ENCODE peak calls at places on chromosomes 11 and 22, in six cellular contexts. M, E, F, O, L and G are unnamed samples.

GRCh38 chr11:61869636-61870428 is 21.5 kb downstream of the FADS3 start:
- DNase-seq in M (no peak), E (no peak), F (no peak), O (peak), L (no peak), G (no peak)

GRCh38 chr22:48993655-48994054 is 834.0 kb downstream of the BRD1 start:
- DNase-seq in M (no peak), E (no peak), F (no peak), O (no peak), L (no peak), G (no peak)

GRCh38 chr11:68440254-68440653 is 20.3 kb upstream of the PPP6R3 start:
- DNase-seq in M (peak), E (no peak), F (no peak), O (no peak), L (no peak), G (peak)

GRCh38 chr22:27430799-27431480 is 370.6 kb downstream of the MN1 start:
- DNase-seq in M (no peak), E (no peak), F (no peak), O (no peak), L (no peak), G (no peak)

GRCh38 chr11:124970925-124971324 is 16.9 kb downstream of the CCDC15 start:
- DNase-seq in M (peak), E (no peak), F (no peak), O (peak), L (no peak), G (peak)

GRCh38 chr11:116527180-116527991 is 245.4 kb downstream of the BUD13 start:
- DNase-seq in M (no peak), E (no peak), F (no peak), O (no peak), L (no peak), G (no peak)

GRCh38 chr11:110431212-110432073 is 1.7 kb downstream of the FDX1 start:
- DNase-seq in M (peak), E (no peak), F (no peak), O (peak), L (no peak), G (peak)

GRCh38 chr22:25976346-25976745 is 192.9 kb upstream of the SEZ6L start:
- DNase-seq in M (no peak), E (no peak), F (no peak), O (no peak), L (no peak), G (no peak)

GRCh38 chr11:95536049-95536448 is 253.5 kb downstream of the FAM76B start:
- DNase-seq in M (peak), E (no peak), F (no peak), O (no peak), L (no peak), G (no peak)

GRCh38 chr22:32644252-32645100 is 157.0 kb upstream of the TIMP3 start:
- DNase-seq in M (peak), E (peak), F (no peak), O (peak), L (peak), G (peak)

GRCh38 chr11:2584812-2585565 is 114.8 kb downstream of the KCNQ1OT1 start:
- DNase-seq in M (no peak), E (peak), F (no peak), O (no peak), L (peak), G (no peak)

GRCh38 chr11:69906453-69906907 is 87.3 kb upstream of the FGF3 start:
- DNase-seq in M (no peak), E (no peak), F (no peak), O (no peak), L (no peak), G (no peak)

GRCh38 chr11:69453151-69453550 is 28.3 kb upstream of the LINC01488 start:
- DNase-seq in M (no peak), E (peak), F (no peak), O (no peak), L (no peak), G (no peak)

GRCh38 chr22:39180566-39180965 is 28.1 kb upstream of the CBX7 start:
- DNase-seq in M (no peak), E (no peak), F (no peak), O (no peak), L (no peak), G (no peak)

GRCh38 chr22:30370681-30371080 is 13.9 kb downstream of the CCDC157 start:
- DNase-seq in M (no peak), E (no peak), F (no peak), O (no peak), L (no peak), G (no peak)

GRCh38 chr22:39448205-39449054 is 8.4 kb upstream of the MGAT3 start:
- DNase-seq in M (no peak), E (no peak), F (no peak), O (no peak), L (no peak), G (no peak)

GRCh38 chr11:9533736-9534473 is 39.6 kb upstream of the WEE1 start:
- DNase-seq in M (no peak), E (no peak), F (no peak), O (no peak), L (no peak), G (no peak)

GRCh38 chr11:63769044-63769718 is 606 bp upstream of the ZFTA start:
- DNase-seq in M (no peak), E (peak), F (no peak), O (peak), L (peak), G (peak)

GRCh38 chr11:46347637-46348311 is 511 bp downstream of the DGKZ start:
- DNase-seq in M (no peak), E (no peak), F (no peak), O (no peak), L (peak), G (no peak)

GRCh38 chr11:86551286-86551685 is 121.1 kb downstream of the ME3 start:
- DNase-seq in M (peak), E (no peak), F (peak), O (peak), L (no peak), G (peak)

GRCh38 chr11:28858076-28858475 is 749.9 kb downstream of the METTL15 start:
- DNase-seq in M (no peak), E (no peak), F (no peak), O (peak), L (no peak), G (peak)

GRCh38 chr11:117375960-117376359 is 48.3 kb downstream of the CEP164 start:
- DNase-seq in M (no peak), E (no peak), F (no peak), O (no peak), L (no peak), G (no peak)

GRCh38 chr22:48827228-48827810 is 1000.4 kb downstream of the BRD1 start:
- DNase-seq in M (no peak), E (no peak), F (no peak), O (no peak), L (peak), G (peak)

GRCh38 chr11:1053121-1053901 is 16.8 kb upstream of the MUC6 start:
- DNase-seq in M (no peak), E (peak), F (no peak), O (no peak), L (no peak), G (peak)

GRCh38 chr11:1049911-1050580 is 13.5 kb upstream of the MUC6 start:
- DNase-seq in M (no peak), E (peak), F (no peak), O (no peak), L (peak), G (no peak)

GRCh38 chr11:1050581-1051355 is 14.2 kb upstream of the MUC6 start:
- DNase-seq in M (peak), E (peak), F (no peak), O (peak), L (peak), G (peak)

GRCh38 chr11:1052133-1053011 is 15.9 kb upstream of the MUC6 start:
- DNase-seq in M (no peak), E (peak), F (no peak), O (no peak), L (no peak), G (no peak)

DNA sequence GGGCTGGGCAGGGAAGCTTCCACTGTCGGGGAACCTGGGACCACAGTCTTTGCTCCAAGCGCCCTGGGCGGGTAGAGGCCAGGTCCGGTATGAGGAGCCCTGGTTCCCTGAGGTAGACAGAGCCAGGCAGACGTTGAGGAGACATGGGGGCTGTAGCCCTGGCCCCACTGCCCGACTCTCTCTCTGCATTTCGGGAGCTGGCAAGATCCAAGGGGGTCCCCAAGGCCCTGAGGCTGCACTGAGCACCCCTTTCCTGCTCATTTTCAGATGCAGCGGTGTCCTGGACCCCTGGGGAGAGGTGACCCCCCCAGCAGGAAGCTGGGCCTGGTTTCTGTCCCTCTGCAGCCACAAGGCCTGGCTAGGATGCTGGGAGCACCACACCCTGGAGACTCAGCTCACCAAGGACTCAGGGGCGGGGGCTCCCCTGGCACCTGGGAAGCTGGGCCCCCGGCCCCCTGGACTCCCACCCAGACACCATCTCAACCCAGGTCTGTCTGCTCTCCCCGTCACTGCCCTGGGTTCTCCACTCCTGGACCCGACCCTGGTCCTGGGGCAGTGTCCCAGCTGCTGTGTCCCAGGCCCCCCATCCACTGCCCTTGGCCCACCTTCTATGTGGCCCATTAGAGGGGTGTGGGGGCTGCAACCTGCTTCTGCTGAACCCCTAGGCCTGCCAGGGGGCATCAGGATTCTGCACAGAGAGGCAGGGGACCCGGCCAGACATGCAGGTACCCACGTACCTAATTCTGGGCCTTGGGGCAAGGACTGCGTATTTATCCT is 15.0 kb upstream of the MUC6 start:
- DNase-seq in M (no peak), E (peak), F (no peak), O (no peak), L (no peak), G (no peak)
- TF ChIP-seq CTCF in M (no peak), E (no peak), F (no peak), O (no peak), L (no peak), G (no peak)

DNA sequence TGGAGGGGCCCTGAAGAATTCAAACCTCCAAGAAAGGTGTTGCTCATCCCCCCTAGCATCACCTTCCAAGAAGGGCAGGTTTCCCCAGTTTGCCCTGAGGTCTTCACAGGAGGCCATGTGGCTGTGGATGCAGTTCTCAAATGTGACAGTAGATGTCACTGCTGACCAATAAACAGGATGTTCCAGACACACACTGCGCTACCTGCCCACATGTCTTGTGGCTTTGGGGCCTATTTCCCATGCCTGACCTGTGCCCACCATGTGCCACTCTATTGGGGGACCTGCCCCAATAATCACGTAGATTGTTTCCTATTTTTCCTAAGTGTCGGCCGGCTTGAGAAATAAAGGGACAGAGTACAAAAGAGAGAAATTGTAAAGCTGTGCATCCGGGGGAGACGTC is 4.5 kb downstream of the GSTT2 start:
- DNase-seq in M (peak), E (no peak), F (no peak), O (no peak), L (peak), G (peak)
- TF ChIP-seq CTCF in M (peak), E (peak), F (peak), O (no peak), L (peak), G (peak)

GRCh38 chr11:12377824-12378593 is 638 bp downstream of the PARVA start:
- DNase-seq in M (peak), E (peak), F (no peak), O (peak), L (peak), G (peak)
- TF ChIP-seq CTCF in M (no peak), E (no peak), F (peak), O (peak), L (peak), G (no peak)

GRCh38 chr22:43173976-43174720 is 12.8 kb downstream of the TTLL12 start:
- DNase-seq in M (no peak), E (peak), F (no peak), O (no peak), L (no peak), G (no peak)

GRCh38 chr22:43173566-43173965 is 13.4 kb downstream of the TTLL12 start:
- DNase-seq in M (no peak), E (peak), F (no peak), O (no peak), L (no peak), G (no peak)

GRCh38 chr22:43177479-43177878 is 9.5 kb downstream of the TTLL12 start:
- DNase-seq in M (no peak), E (peak), F (no peak), O (no peak), L (no peak), G (no peak)

GRCh38 chr22:43176090-43176489 is 10.8 kb downstream of the TTLL12 start:
- DNase-seq in M (no peak), E (peak), F (no peak), O (no peak), L (no peak), G (no peak)

GRCh38 chr22:43174941-43175531 is 11.9 kb downstream of the TTLL12 start:
- DNase-seq in M (no peak), E (peak), F (no peak), O (no peak), L (no peak), G (no peak)
- TF ChIP-seq CTCF in M (no peak), E (no peak), F (no peak), O (no peak), L (no peak), G (no peak)

GRCh38 chr11:64996710-64997380 is at the start of gene BATF2:
- DNase-seq in M (peak), E (peak), F (no peak), O (peak), L (peak), G (peak)
- TF ChIP-seq CTCF in M (peak), E (peak), F (peak), O (peak), L (peak), G (peak)

GRCh38 chr11:77173494-77173893 is 45.4 kb downstream of the MYO7A start:
- DNase-seq in M (no peak), E (peak), F (no peak), O (no peak), L (no peak), G (no peak)
- TF ChIP-seq CTCF in M (no peak), E (no peak), F (no peak), O (no peak), L (no peak), G (no peak)

DNA sequence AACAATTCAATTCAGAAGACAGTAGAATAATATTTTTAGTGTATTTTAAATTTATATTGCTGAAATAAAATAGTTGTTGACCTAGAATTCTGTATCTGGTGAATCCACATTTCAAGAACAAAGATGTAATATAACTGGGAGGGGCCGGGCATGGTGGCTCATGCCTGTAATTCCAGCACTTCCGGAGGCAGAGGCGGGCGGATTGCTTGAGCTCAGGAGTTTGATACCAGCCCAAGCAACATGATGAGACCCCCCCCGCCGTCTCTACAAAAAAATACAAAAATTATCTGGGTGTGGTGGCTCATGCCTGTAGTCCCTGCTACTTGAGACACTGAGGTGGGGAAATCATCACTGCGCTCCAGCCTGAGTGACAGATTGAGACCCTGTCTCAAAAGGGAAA is 72.6 kb downstream of the CD82 start:
- DNase-seq in M (no peak), E (no peak), F (no peak), O (no peak), L (no peak), G (no peak)
- TF ChIP-seq CTCF in M (no peak), E (no peak), F (no peak), O (no peak), L (no peak), G (no peak)